ENCODE peak calls at places on chromosome 16, in seven cellular contexts. Q, L, A, Z, E, W and M are unnamed samples.

GRCh38 chr16:89257757-89258465 is 40.4 kb downstream of the ZNF778 start:
- DNase-seq in Q (no peak), L (no peak), A (no peak), Z (peak), E (no peak), W (no peak), M (no peak)

GRCh38 chr16:57147381-57148191 is 38.3 kb downstream of the PSME3IP1 start:
- DNase-seq in Q (no peak), L (no peak), A (no peak), Z (peak), E (no peak), W (no peak), M (no peak)

GRCh38 chr16:86026916-86027315 is 128.0 kb downstream of the IRF8 start:
- DNase-seq in Q (no peak), L (no peak), A (no peak), Z (no peak), E (no peak), W (no peak), M (no peak)

GRCh38 chr16:88534731-88535141 is 35.5 kb upstream of the ZC3H18 start:
- DNase-seq in Q (no peak), L (no peak), A (peak), Z (peak), E (no peak), W (no peak), M (peak)

GRCh38 chr16:61890346-61890745 is 145.9 kb downstream of the CDH8 start:
- DNase-seq in Q (no peak), L (no peak), A (no peak), Z (no peak), E (no peak), W (no peak), M (no peak)

GRCh38 chr16:72400257-72401078 is 228.5 kb upstream of the PMFBP1 start:
- DNase-seq in Q (peak), L (peak), A (peak), Z (no peak), E (peak), W (peak), M (no peak)

GRCh38 chr16:89890200-89890599 is 16.8 kb downstream of the TCF25 start:
- DNase-seq in Q (no peak), L (no peak), A (no peak), Z (no peak), E (no peak), W (no peak), M (no peak)

GRCh38 chr16:27430923-27431484 is 29.0 kb downstream of the IL21R start:
- DNase-seq in Q (peak), L (no peak), A (peak), Z (no peak), E (no peak), W (no peak), M (no peak)

GRCh38 chr16:66266436-66267286 is 99.8 kb upstream of the CDH5 start:
- DNase-seq in Q (no peak), L (no peak), A (peak), Z (peak), E (no peak), W (no peak), M (peak)

GRCh38 chr16:55478827-55479559 is at the start of gene MMP2:
- DNase-seq in Q (peak), L (no peak), A (no peak), Z (peak), E (no peak), W (peak), M (peak)

GRCh38 chr16:18041864-18042834 is 294.4 kb downstream of the NPIPA8 start:
- DNase-seq in Q (peak), L (no peak), A (no peak), Z (no peak), E (no peak), W (no peak), M (peak)

GRCh38 chr16:73143681-73144370 is 95.9 kb upstream of the ZFHX3 start:
- DNase-seq in Q (no peak), L (no peak), A (no peak), Z (no peak), E (no peak), W (no peak), M (no peak)

GRCh38 chr16:88835383-88835782 is 21.4 kb downstream of the GALNS start:
- DNase-seq in Q (no peak), L (no peak), A (no peak), Z (peak), E (no peak), W (no peak), M (no peak)

GRCh38 chr16:86072328-86073102 is 173.6 kb downstream of the IRF8 start:
- DNase-seq in Q (peak), L (no peak), A (peak), Z (peak), E (peak), W (peak), M (peak)

GRCh38 chr16:56625943-56626654 is 518 bp downstream of the MT1E start:
- DNase-seq in Q (peak), L (no peak), A (no peak), Z (peak), E (no peak), W (peak), M (peak)

GRCh38 chr16:86195863-86196630 is 297.1 kb downstream of the IRF8 start:
- DNase-seq in Q (no peak), L (no peak), A (no peak), Z (no peak), E (no peak), W (no peak), M (no peak)

GRCh38 chr16:1992475-1993292 is 2.9 kb downstream of the SYNGR3 start:
- DNase-seq in Q (peak), L (no peak), A (no peak), Z (no peak), E (no peak), W (no peak), M (no peak)

GRCh38 chr16:72957303-72958277 is 90.3 kb downstream of the ZFHX3 start:
- DNase-seq in Q (no peak), L (no peak), A (no peak), Z (no peak), E (no peak), W (no peak), M (no peak)

GRCh38 chr16:87702325-87702811 is 63.4 kb downstream of the KLHDC4 start:
- DNase-seq in Q (no peak), L (no peak), A (no peak), Z (peak), E (no peak), W (no peak), M (peak)

GRCh38 chr16:4536391-4537106 is 2.0 kb downstream of the CDIP1 start:
- DNase-seq in Q (no peak), L (no peak), A (no peak), Z (no peak), E (no peak), W (no peak), M (no peak)

GRCh38 chr16:86809458-86809955 is 231.2 kb downstream of the FOXL1 start:
- DNase-seq in Q (no peak), L (no peak), A (no peak), Z (no peak), E (peak), W (no peak), M (no peak)

GRCh38 chr16:19969284-19969683 is 84.6 kb upstream of the GPRC5B start:
- DNase-seq in Q (peak), L (no peak), A (no peak), Z (no peak), E (no peak), W (no peak), M (peak)

GRCh38 chr16:85413713-85414663 is 199.1 kb upstream of the GSE1 start:
- DNase-seq in Q (no peak), L (no peak), A (no peak), Z (no peak), E (no peak), W (no peak), M (peak)

GRCh38 chr16:86578056-86578455 is 293 bp upstream of the FOXL1 start:
- DNase-seq in Q (no peak), L (no peak), A (no peak), Z (no peak), E (no peak), W (no peak), M (no peak)

GRCh38 chr16:49557070-49557446 is 183.5 kb downstream of the C16orf78 start:
- DNase-seq in Q (no peak), L (peak), A (no peak), Z (no peak), E (no peak), W (no peak), M (no peak)

GRCh38 chr16:88479795-88480760 is 27.0 kb downstream of the ZFPM1 start:
- DNase-seq in Q (no peak), L (no peak), A (no peak), Z (no peak), E (no peak), W (no peak), M (no peak)